ENCODE peak calls at places on chromosome 5, in ten cellular contexts. One of them, this sample, is unnamed.

GRCh38 chr5:10935536-10935935 is 174.5 kb upstream of the DAP start:
- DNase-seq in left cardiac atrium: no peak
- DNase-seq in stimulated activated CD8-positive, alpha-beta memory T cell treated with anti-CD3 and anti-CD28 coated beads, Interleukin-15, amount 100 ng/mL, for 1 hour: no peak
- DNase-seq in effector CD8-positive, alpha-beta T cell: no peak
- DNase-seq in H9: no peak
- DNase-seq in GM12865: no peak
- DNase-seq in activated naive CD4-positive, alpha-beta T cell: no peak
- DNase-seq in T-helper 2 cell: no peak
- DNase-seq in activated CD8-positive, alpha-beta memory T cell treated with anti-CD3 and anti-CD28 coated beads, Interleukin-2, amount 50 U/mL, for 48 hours: no peak
- DNase-seq in OCI-LY7: no peak
- DNase-seq in this sample: no peak

GRCh38 chr5:65961644-65962043 is 35.3 kb downstream of the ERBIN start:
- DNase-seq in left cardiac atrium: no peak
- DNase-seq in stimulated activated CD8-positive, alpha-beta memory T cell treated with anti-CD3 and anti-CD28 coated beads, Interleukin-15, amount 100 ng/mL, for 1 hour: no peak
- DNase-seq in effector CD8-positive, alpha-beta T cell: no peak
- DNase-seq in H9: no peak
- DNase-seq in GM12865: peak
- DNase-seq in activated naive CD4-positive, alpha-beta T cell: no peak
- DNase-seq in T-helper 2 cell: no peak
- DNase-seq in activated CD8-positive, alpha-beta memory T cell treated with anti-CD3 and anti-CD28 coated beads, Interleukin-2, amount 50 U/mL, for 48 hours: no peak
- DNase-seq in OCI-LY7: no peak
- DNase-seq in this sample: no peak

GRCh38 chr5:150458819-150459557 is 9.4 kb upstream of the RPS14 start:
- DNase-seq in left cardiac atrium: peak
- DNase-seq in stimulated activated CD8-positive, alpha-beta memory T cell treated with anti-CD3 and anti-CD28 coated beads, Interleukin-15, amount 100 ng/mL, for 1 hour: peak
- DNase-seq in effector CD8-positive, alpha-beta T cell: peak
- DNase-seq in H9: peak
- DNase-seq in GM12865: peak
- DNase-seq in activated naive CD4-positive, alpha-beta T cell: peak
- DNase-seq in T-helper 2 cell: peak
- DNase-seq in activated CD8-positive, alpha-beta memory T cell treated with anti-CD3 and anti-CD28 coated beads, Interleukin-2, amount 50 U/mL, for 48 hours: peak
- DNase-seq in OCI-LY7: peak
- DNase-seq in this sample: no peak

GRCh38 chr5:14413331-14413750 is 168.3 kb upstream of the OTULINL start:
- DNase-seq in left cardiac atrium: no peak
- DNase-seq in stimulated activated CD8-positive, alpha-beta memory T cell treated with anti-CD3 and anti-CD28 coated beads, Interleukin-15, amount 100 ng/mL, for 1 hour: no peak
- DNase-seq in effector CD8-positive, alpha-beta T cell: peak
- DNase-seq in H9: no peak
- DNase-seq in GM12865: no peak
- DNase-seq in activated naive CD4-positive, alpha-beta T cell: peak
- DNase-seq in T-helper 2 cell: peak
- DNase-seq in activated CD8-positive, alpha-beta memory T cell treated with anti-CD3 and anti-CD28 coated beads, Interleukin-2, amount 50 U/mL, for 48 hours: no peak
- DNase-seq in OCI-LY7: no peak
- DNase-seq in this sample: no peak

GRCh38 chr5:16669776-16670175 is 53.0 kb upstream of the RETREG1 start:
- DNase-seq in left cardiac atrium: no peak
- DNase-seq in stimulated activated CD8-positive, alpha-beta memory T cell treated with anti-CD3 and anti-CD28 coated beads, Interleukin-15, amount 100 ng/mL, for 1 hour: no peak
- DNase-seq in effector CD8-positive, alpha-beta T cell: no peak
- DNase-seq in H9: no peak
- DNase-seq in GM12865: no peak
- DNase-seq in activated naive CD4-positive, alpha-beta T cell: no peak
- DNase-seq in T-helper 2 cell: no peak
- DNase-seq in activated CD8-positive, alpha-beta memory T cell treated with anti-CD3 and anti-CD28 coated beads, Interleukin-2, amount 50 U/mL, for 48 hours: no peak
- DNase-seq in OCI-LY7: no peak
- DNase-seq in this sample: no peak

GRCh38 chr5:31748502-31749172 is 109.7 kb downstream of the PDZD2 start:
- DNase-seq in left cardiac atrium: no peak
- DNase-seq in stimulated activated CD8-positive, alpha-beta memory T cell treated with anti-CD3 and anti-CD28 coated beads, Interleukin-15, amount 100 ng/mL, for 1 hour: no peak
- DNase-seq in effector CD8-positive, alpha-beta T cell: no peak
- DNase-seq in H9: no peak
- DNase-seq in GM12865: no peak
- DNase-seq in activated naive CD4-positive, alpha-beta T cell: no peak
- DNase-seq in T-helper 2 cell: no peak
- DNase-seq in activated CD8-positive, alpha-beta memory T cell treated with anti-CD3 and anti-CD28 coated beads, Interleukin-2, amount 50 U/mL, for 48 hours: no peak
- DNase-seq in OCI-LY7: no peak
- DNase-seq in this sample: no peak

GRCh38 chr5:156200938-156201792 is 125.8 kb upstream of the SGCD start:
- DNase-seq in left cardiac atrium: no peak
- DNase-seq in stimulated activated CD8-positive, alpha-beta memory T cell treated with anti-CD3 and anti-CD28 coated beads, Interleukin-15, amount 100 ng/mL, for 1 hour: no peak
- DNase-seq in effector CD8-positive, alpha-beta T cell: no peak
- DNase-seq in H9: no peak
- DNase-seq in GM12865: no peak
- DNase-seq in activated naive CD4-positive, alpha-beta T cell: no peak
- DNase-seq in T-helper 2 cell: no peak
- DNase-seq in activated CD8-positive, alpha-beta memory T cell treated with anti-CD3 and anti-CD28 coated beads, Interleukin-2, amount 50 U/mL, for 48 hours: no peak
- DNase-seq in OCI-LY7: no peak
- DNase-seq in this sample: no peak

GRCh38 chr5:21654-22233 is 70.2 kb upstream of the PLEKHG4B start:
- DNase-seq in left cardiac atrium: no peak
- DNase-seq in stimulated activated CD8-positive, alpha-beta memory T cell treated with anti-CD3 and anti-CD28 coated beads, Interleukin-15, amount 100 ng/mL, for 1 hour: no peak
- DNase-seq in effector CD8-positive, alpha-beta T cell: no peak
- DNase-seq in H9: no peak
- DNase-seq in GM12865: no peak
- DNase-seq in activated naive CD4-positive, alpha-beta T cell: no peak
- DNase-seq in T-helper 2 cell: no peak
- DNase-seq in activated CD8-positive, alpha-beta memory T cell treated with anti-CD3 and anti-CD28 coated beads, Interleukin-2, amount 50 U/mL, for 48 hours: no peak
- DNase-seq in OCI-LY7: peak
- DNase-seq in this sample: no peak

GRCh38 chr5:321726-322251 is 275 bp downstream of the AHRR start:
- DNase-seq in left cardiac atrium: no peak
- DNase-seq in stimulated activated CD8-positive, alpha-beta memory T cell treated with anti-CD3 and anti-CD28 coated beads, Interleukin-15, amount 100 ng/mL, for 1 hour: no peak
- DNase-seq in effector CD8-positive, alpha-beta T cell: no peak
- DNase-seq in H9: no peak
- DNase-seq in GM12865: peak
- DNase-seq in activated naive CD4-positive, alpha-beta T cell: no peak
- DNase-seq in T-helper 2 cell: no peak
- DNase-seq in activated CD8-positive, alpha-beta memory T cell treated with anti-CD3 and anti-CD28 coated beads, Interleukin-2, amount 50 U/mL, for 48 hours: no peak
- DNase-seq in OCI-LY7: no peak
- DNase-seq in this sample: no peak

GRCh38 chr5:19322716-19323485 is 665.1 kb downstream of the CDH18 start:
- DNase-seq in left cardiac atrium: no peak
- DNase-seq in stimulated activated CD8-positive, alpha-beta memory T cell treated with anti-CD3 and anti-CD28 coated beads, Interleukin-15, amount 100 ng/mL, for 1 hour: no peak
- DNase-seq in effector CD8-positive, alpha-beta T cell: no peak
- DNase-seq in H9: no peak
- DNase-seq in GM12865: peak
- DNase-seq in activated naive CD4-positive, alpha-beta T cell: no peak
- DNase-seq in T-helper 2 cell: no peak
- DNase-seq in activated CD8-positive, alpha-beta memory T cell treated with anti-CD3 and anti-CD28 coated beads, Interleukin-2, amount 50 U/mL, for 48 hours: no peak
- DNase-seq in OCI-LY7: no peak
- DNase-seq in this sample: no peak

GRCh38 chr5:171365351-171365750 is 22.3 kb upstream of the NPM1 start:
- DNase-seq in left cardiac atrium: no peak
- DNase-seq in stimulated activated CD8-positive, alpha-beta memory T cell treated with anti-CD3 and anti-CD28 coated beads, Interleukin-15, amount 100 ng/mL, for 1 hour: no peak
- DNase-seq in effector CD8-positive, alpha-beta T cell: no peak
- DNase-seq in H9: peak
- DNase-seq in GM12865: no peak
- DNase-seq in activated naive CD4-positive, alpha-beta T cell: no peak
- DNase-seq in T-helper 2 cell: no peak
- DNase-seq in activated CD8-positive, alpha-beta memory T cell treated with anti-CD3 and anti-CD28 coated beads, Interleukin-2, amount 50 U/mL, for 48 hours: no peak
- DNase-seq in OCI-LY7: peak
- DNase-seq in this sample: no peak

GRCh38 chr5:179494774-179495173 is 55.6 kb upstream of the RUFY1 start:
- DNase-seq in left cardiac atrium: no peak
- DNase-seq in stimulated activated CD8-positive, alpha-beta memory T cell treated with anti-CD3 and anti-CD28 coated beads, Interleukin-15, amount 100 ng/mL, for 1 hour: no peak
- DNase-seq in effector CD8-positive, alpha-beta T cell: no peak
- DNase-seq in H9: no peak
- DNase-seq in GM12865: no peak
- DNase-seq in activated naive CD4-positive, alpha-beta T cell: no peak
- DNase-seq in T-helper 2 cell: no peak
- DNase-seq in activated CD8-positive, alpha-beta memory T cell treated with anti-CD3 and anti-CD28 coated beads, Interleukin-2, amount 50 U/mL, for 48 hours: no peak
- DNase-seq in OCI-LY7: no peak
- DNase-seq in this sample: no peak

GRCh38 chr5:149264432-149265069 is 7.1 kb upstream of the AFAP1L1 start:
- DNase-seq in left cardiac atrium: no peak
- DNase-seq in stimulated activated CD8-positive, alpha-beta memory T cell treated with anti-CD3 and anti-CD28 coated beads, Interleukin-15, amount 100 ng/mL, for 1 hour: peak
- DNase-seq in effector CD8-positive, alpha-beta T cell: peak
- DNase-seq in H9: peak
- DNase-seq in GM12865: peak
- DNase-seq in activated naive CD4-positive, alpha-beta T cell: peak
- DNase-seq in T-helper 2 cell: peak
- DNase-seq in activated CD8-positive, alpha-beta memory T cell treated with anti-CD3 and anti-CD28 coated beads, Interleukin-2, amount 50 U/mL, for 48 hours: peak
- DNase-seq in OCI-LY7: peak
- DNase-seq in this sample: no peak

GRCh38 chr5:72711361-72711760 is 105.1 kb upstream of the TNPO1 start:
- DNase-seq in left cardiac atrium: no peak
- DNase-seq in stimulated activated CD8-positive, alpha-beta memory T cell treated with anti-CD3 and anti-CD28 coated beads, Interleukin-15, amount 100 ng/mL, for 1 hour: no peak
- DNase-seq in effector CD8-positive, alpha-beta T cell: no peak
- DNase-seq in H9: no peak
- DNase-seq in GM12865: no peak
- DNase-seq in activated naive CD4-positive, alpha-beta T cell: no peak
- DNase-seq in T-helper 2 cell: no peak
- DNase-seq in activated CD8-positive, alpha-beta memory T cell treated with anti-CD3 and anti-CD28 coated beads, Interleukin-2, amount 50 U/mL, for 48 hours: no peak
- DNase-seq in OCI-LY7: peak
- DNase-seq in this sample: no peak

GRCh38 chr5:132951858-132952257 is 11.6 kb downstream of the AFF4 start:
- DNase-seq in left cardiac atrium: no peak
- DNase-seq in stimulated activated CD8-positive, alpha-beta memory T cell treated with anti-CD3 and anti-CD28 coated beads, Interleukin-15, amount 100 ng/mL, for 1 hour: no peak
- DNase-seq in effector CD8-positive, alpha-beta T cell: no peak
- DNase-seq in H9: no peak
- DNase-seq in GM12865: no peak
- DNase-seq in activated naive CD4-positive, alpha-beta T cell: no peak
- DNase-seq in T-helper 2 cell: no peak
- DNase-seq in activated CD8-positive, alpha-beta memory T cell treated with anti-CD3 and anti-CD28 coated beads, Interleukin-2, amount 50 U/mL, for 48 hours: no peak
- DNase-seq in OCI-LY7: no peak
- DNase-seq in this sample: no peak

GRCh38 chr5:155983954-155984353 is 343.0 kb upstream of the SGCD start:
- DNase-seq in left cardiac atrium: no peak
- DNase-seq in stimulated activated CD8-positive, alpha-beta memory T cell treated with anti-CD3 and anti-CD28 coated beads, Interleukin-15, amount 100 ng/mL, for 1 hour: no peak
- DNase-seq in effector CD8-positive, alpha-beta T cell: no peak
- DNase-seq in H9: no peak
- DNase-seq in GM12865: no peak
- DNase-seq in activated naive CD4-positive, alpha-beta T cell: no peak
- DNase-seq in T-helper 2 cell: no peak
- DNase-seq in activated CD8-positive, alpha-beta memory T cell treated with anti-CD3 and anti-CD28 coated beads, Interleukin-2, amount 50 U/mL, for 48 hours: no peak
- DNase-seq in OCI-LY7: no peak
- DNase-seq in this sample: no peak

GRCh38 chr5:155004138-155004744 is 9.3 kb upstream of the KIF4B start:
- DNase-seq in left cardiac atrium: peak
- DNase-seq in stimulated activated CD8-positive, alpha-beta memory T cell treated with anti-CD3 and anti-CD28 coated beads, Interleukin-15, amount 100 ng/mL, for 1 hour: no peak
- DNase-seq in effector CD8-positive, alpha-beta T cell: no peak
- DNase-seq in H9: peak
- DNase-seq in GM12865: peak
- DNase-seq in activated naive CD4-positive, alpha-beta T cell: no peak
- DNase-seq in T-helper 2 cell: no peak
- DNase-seq in activated CD8-positive, alpha-beta memory T cell treated with anti-CD3 and anti-CD28 coated beads, Interleukin-2, amount 50 U/mL, for 48 hours: peak
- DNase-seq in OCI-LY7: peak
- DNase-seq in this sample: no peak

GRCh38 chr5:134128648-134128995 is 14.1 kb downstream of the TCF7 start:
- DNase-seq in left cardiac atrium: no peak
- DNase-seq in stimulated activated CD8-positive, alpha-beta memory T cell treated with anti-CD3 and anti-CD28 coated beads, Interleukin-15, amount 100 ng/mL, for 1 hour: no peak
- DNase-seq in effector CD8-positive, alpha-beta T cell: no peak
- DNase-seq in H9: no peak
- DNase-seq in GM12865: no peak
- DNase-seq in activated naive CD4-positive, alpha-beta T cell: no peak
- DNase-seq in T-helper 2 cell: no peak
- DNase-seq in activated CD8-positive, alpha-beta memory T cell treated with anti-CD3 and anti-CD28 coated beads, Interleukin-2, amount 50 U/mL, for 48 hours: no peak
- DNase-seq in OCI-LY7: no peak
- DNase-seq in this sample: no peak

GRCh38 chr5:154858972-154859950 is 834 bp downstream of the CNOT8 start:
- DNase-seq in left cardiac atrium: no peak
- DNase-seq in stimulated activated CD8-positive, alpha-beta memory T cell treated with anti-CD3 and anti-CD28 coated beads, Interleukin-15, amount 100 ng/mL, for 1 hour: no peak
- DNase-seq in effector CD8-positive, alpha-beta T cell: no peak
- DNase-seq in H9: no peak
- DNase-seq in GM12865: peak
- DNase-seq in activated naive CD4-positive, alpha-beta T cell: no peak
- DNase-seq in T-helper 2 cell: no peak
- DNase-seq in activated CD8-positive, alpha-beta memory T cell treated with anti-CD3 and anti-CD28 coated beads, Interleukin-2, amount 50 U/mL, for 48 hours: peak
- DNase-seq in OCI-LY7: peak
- DNase-seq in this sample: no peak

GRCh38 chr5:144103611-144104010 is 66.8 kb downstream of the YIPF5 start:
- DNase-seq in left cardiac atrium: no peak
- DNase-seq in stimulated activated CD8-positive, alpha-beta memory T cell treated with anti-CD3 and anti-CD28 coated beads, Interleukin-15, amount 100 ng/mL, for 1 hour: no peak
- DNase-seq in effector CD8-positive, alpha-beta T cell: no peak
- DNase-seq in H9: no peak
- DNase-seq in GM12865: no peak
- DNase-seq in activated naive CD4-positive, alpha-beta T cell: no peak
- DNase-seq in T-helper 2 cell: no peak
- DNase-seq in activated CD8-positive, alpha-beta memory T cell treated with anti-CD3 and anti-CD28 coated beads, Interleukin-2, amount 50 U/mL, for 48 hours: no peak
- DNase-seq in OCI-LY7: no peak
- DNase-seq in this sample: no peak

GRCh38 chr5:116154931-116155330 is 70.1 kb downstream of the COMMD10 start:
- DNase-seq in left cardiac atrium: no peak
- DNase-seq in stimulated activated CD8-positive, alpha-beta memory T cell treated with anti-CD3 and anti-CD28 coated beads, Interleukin-15, amount 100 ng/mL, for 1 hour: no peak
- DNase-seq in effector CD8-positive, alpha-beta T cell: no peak
- DNase-seq in H9: no peak
- DNase-seq in GM12865: no peak
- DNase-seq in activated naive CD4-positive, alpha-beta T cell: no peak
- DNase-seq in T-helper 2 cell: no peak
- DNase-seq in activated CD8-positive, alpha-beta memory T cell treated with anti-CD3 and anti-CD28 coated beads, Interleukin-2, amount 50 U/mL, for 48 hours: no peak
- DNase-seq in OCI-LY7: no peak
- DNase-seq in this sample: no peak

GRCh38 chr5:84885479-84886258 is 501.0 kb upstream of the EDIL3 start:
- DNase-seq in left cardiac atrium: peak
- DNase-seq in stimulated activated CD8-positive, alpha-beta memory T cell treated with anti-CD3 and anti-CD28 coated beads, Interleukin-15, amount 100 ng/mL, for 1 hour: no peak
- DNase-seq in effector CD8-positive, alpha-beta T cell: no peak
- DNase-seq in H9: no peak
- DNase-seq in GM12865: no peak
- DNase-seq in activated naive CD4-positive, alpha-beta T cell: no peak
- DNase-seq in T-helper 2 cell: no peak
- DNase-seq in activated CD8-positive, alpha-beta memory T cell treated with anti-CD3 and anti-CD28 coated beads, Interleukin-2, amount 50 U/mL, for 48 hours: no peak
- DNase-seq in OCI-LY7: no peak
- DNase-seq in this sample: no peak

GRCh38 chr5:402615-403359 is 40.2 kb upstream of the EXOC3 start:
- DNase-seq in left cardiac atrium: no peak
- DNase-seq in stimulated activated CD8-positive, alpha-beta memory T cell treated with anti-CD3 and anti-CD28 coated beads, Interleukin-15, amount 100 ng/mL, for 1 hour: no peak
- DNase-seq in effector CD8-positive, alpha-beta T cell: no peak
- DNase-seq in H9: no peak
- DNase-seq in GM12865: peak
- DNase-seq in activated naive CD4-positive, alpha-beta T cell: no peak
- DNase-seq in T-helper 2 cell: no peak
- DNase-seq in activated CD8-positive, alpha-beta memory T cell treated with anti-CD3 and anti-CD28 coated beads, Interleukin-2, amount 50 U/mL, for 48 hours: peak
- DNase-seq in OCI-LY7: no peak
- DNase-seq in this sample: no peak

GRCh38 chr5:41707853-41708603 is 162.2 kb downstream of the OXCT1 start:
- DNase-seq in left cardiac atrium: no peak
- DNase-seq in stimulated activated CD8-positive, alpha-beta memory T cell treated with anti-CD3 and anti-CD28 coated beads, Interleukin-15, amount 100 ng/mL, for 1 hour: no peak
- DNase-seq in effector CD8-positive, alpha-beta T cell: no peak
- DNase-seq in H9: peak
- DNase-seq in GM12865: peak
- DNase-seq in activated naive CD4-positive, alpha-beta T cell: no peak
- DNase-seq in T-helper 2 cell: no peak
- DNase-seq in activated CD8-positive, alpha-beta memory T cell treated with anti-CD3 and anti-CD28 coated beads, Interleukin-2, amount 50 U/mL, for 48 hours: no peak
- DNase-seq in OCI-LY7: peak
- DNase-seq in this sample: no peak

GRCh38 chr5:172433071-172433470 is 21.3 kb downstream of the SH3PXD2B start:
- DNase-seq in left cardiac atrium: no peak
- DNase-seq in stimulated activated CD8-positive, alpha-beta memory T cell treated with anti-CD3 and anti-CD28 coated beads, Interleukin-15, amount 100 ng/mL, for 1 hour: no peak
- DNase-seq in effector CD8-positive, alpha-beta T cell: no peak
- DNase-seq in H9: no peak
- DNase-seq in GM12865: no peak
- DNase-seq in activated naive CD4-positive, alpha-beta T cell: no peak
- DNase-seq in T-helper 2 cell: no peak
- DNase-seq in activated CD8-positive, alpha-beta memory T cell treated with anti-CD3 and anti-CD28 coated beads, Interleukin-2, amount 50 U/mL, for 48 hours: no peak
- DNase-seq in OCI-LY7: no peak
- DNase-seq in this sample: no peak

GRCh38 chr5:72378636-72379289 is 58.6 kb downstream of the PTCD2 start:
- DNase-seq in left cardiac atrium: no peak
- DNase-seq in stimulated activated CD8-positive, alpha-beta memory T cell treated with anti-CD3 and anti-CD28 coated beads, Interleukin-15, amount 100 ng/mL, for 1 hour: no peak
- DNase-seq in effector CD8-positive, alpha-beta T cell: no peak
- DNase-seq in H9: no peak
- DNase-seq in GM12865: no peak
- DNase-seq in activated naive CD4-positive, alpha-beta T cell: no peak
- DNase-seq in T-helper 2 cell: no peak
- DNase-seq in activated CD8-positive, alpha-beta memory T cell treated with anti-CD3 and anti-CD28 coated beads, Interleukin-2, amount 50 U/mL, for 48 hours: no peak
- DNase-seq in OCI-LY7: no peak
- DNase-seq in this sample: no peak

GRCh38 chr5:176741566-176742211 is 68.7 kb upstream of the UNC5A start:
- DNase-seq in left cardiac atrium: no peak
- DNase-seq in stimulated activated CD8-positive, alpha-beta memory T cell treated with anti-CD3 and anti-CD28 coated beads, Interleukin-15, amount 100 ng/mL, for 1 hour: no peak
- DNase-seq in effector CD8-positive, alpha-beta T cell: no peak
- DNase-seq in H9: peak
- DNase-seq in GM12865: peak
- DNase-seq in activated naive CD4-positive, alpha-beta T cell: no peak
- DNase-seq in T-helper 2 cell: no peak
- DNase-seq in activated CD8-positive, alpha-beta memory T cell treated with anti-CD3 and anti-CD28 coated beads, Interleukin-2, amount 50 U/mL, for 48 hours: peak
- DNase-seq in OCI-LY7: no peak
- DNase-seq in this sample: no peak

GRCh38 chr5:80973027-80973426 is 12.9 kb downstream of the RASGRF2 start:
- DNase-seq in left cardiac atrium: no peak
- DNase-seq in stimulated activated CD8-positive, alpha-beta memory T cell treated with anti-CD3 and anti-CD28 coated beads, Interleukin-15, amount 100 ng/mL, for 1 hour: no peak
- DNase-seq in effector CD8-positive, alpha-beta T cell: no peak
- DNase-seq in H9: no peak
- DNase-seq in GM12865: no peak
- DNase-seq in activated naive CD4-positive, alpha-beta T cell: no peak
- DNase-seq in T-helper 2 cell: no peak
- DNase-seq in activated CD8-positive, alpha-beta memory T cell treated with anti-CD3 and anti-CD28 coated beads, Interleukin-2, amount 50 U/mL, for 48 hours: no peak
- DNase-seq in OCI-LY7: no peak
- DNase-seq in this sample: no peak

This sample was measured in CMK.